ENCODE peak calls at places on chromosomes 11 and 22, in eight cellular contexts. G, F, Q, S, M, C, H and Y are unnamed samples.

GRCh38 chr22:50545522-50546325 is at the start of gene KLHDC7B:
- DNase-seq in G (no peak), F (no peak), Q (no peak), S (peak), M (no peak), C (no peak), H (no peak), Y (no peak)

GRCh38 chr22:22928666-22929380 is 41.2 kb downstream of the IGLL5 start:
- DNase-seq in G (no peak), F (no peak), Q (no peak), S (peak), M (peak), C (no peak), H (peak), Y (peak)

GRCh38 chr11:1011320-1011698 is 25.2 kb downstream of the MUC6 start:
- DNase-seq in G (no peak), F (peak), Q (no peak), S (no peak), M (no peak), C (no peak), H (no peak), Y (no peak)

GRCh38 chr11:60064115-60064514 is 7.7 kb downstream of the MS4A3 start:
- DNase-seq in G (no peak), F (no peak), Q (no peak), S (no peak), M (peak), C (no peak), H (no peak), Y (no peak)

GRCh38 chr11:73759520-73760065 is 1.3 kb downstream of the RAB6A start:
- DNase-seq in G (no peak), F (no peak), Q (no peak), S (peak), M (peak), C (peak), H (no peak), Y (peak)

GRCh38 chr22:43922123-43922522 is 1.5 kb upstream of the PNPLA3 start:
- DNase-seq in G (no peak), F (no peak), Q (no peak), S (no peak), M (no peak), C (no peak), H (no peak), Y (no peak)

GRCh38 chr11:833114-833791 is 501 bp downstream of the CD151 start:
- DNase-seq in G (peak), F (peak), Q (peak), S (no peak), M (no peak), C (peak), H (peak), Y (no peak)

GRCh38 chr22:43955883-43956286 is 643 bp downstream of the SAMM50 start:
- DNase-seq in G (no peak), F (no peak), Q (no peak), S (no peak), M (peak), C (no peak), H (no peak), Y (no peak)

GRCh38 chr11:109247071-109247470 is 174.9 kb upstream of the C11orf87 start:
- DNase-seq in G (no peak), F (no peak), Q (no peak), S (peak), M (no peak), C (no peak), H (peak), Y (peak)

GRCh38 chr11:88050247-88050646 is 125.0 kb downstream of the RAB38 start:
- DNase-seq in G (no peak), F (no peak), Q (no peak), S (no peak), M (no peak), C (no peak), H (peak), Y (peak)

GRCh38 chr11:3166268-3167142 is 1.4 kb upstream of the OSBPL5 start:
- DNase-seq in G (no peak), F (no peak), Q (peak), S (no peak), M (no peak), C (no peak), H (no peak), Y (no peak)

GRCh38 chr11:60912851-60913550 is 957 bp upstream of the TMEM109 start:
- DNase-seq in G (no peak), F (no peak), Q (no peak), S (no peak), M (no peak), C (no peak), H (no peak), Y (no peak)

GRCh38 chr11:128336203-128336602 is 251.2 kb downstream of the ETS1 start:
- DNase-seq in G (no peak), F (no peak), Q (no peak), S (peak), M (no peak), C (peak), H (no peak), Y (no peak)

GRCh38 chr11:10488581-10489443 is 33.7 kb downstream of the AMPD3 start:
- DNase-seq in G (no peak), F (no peak), Q (no peak), S (no peak), M (peak), C (no peak), H (peak), Y (peak)

GRCh38 chr11:77503006-77503405 is 29.1 kb upstream of the PAK1 start:
- DNase-seq in G (peak), F (no peak), Q (no peak), S (peak), M (no peak), C (no peak), H (no peak), Y (no peak)

GRCh38 chr11:69055598-69056516 is 7.1 kb downstream of the TPCN2 start:
- DNase-seq in G (no peak), F (no peak), Q (peak), S (no peak), M (peak), C (no peak), H (no peak), Y (no peak)

GRCh38 chr11:121494355-121495099 is 41.8 kb upstream of the SORL1-AS1 start:
- DNase-seq in G (no peak), F (no peak), Q (no peak), S (no peak), M (peak), C (no peak), H (no peak), Y (no peak)

GRCh38 chr11:119320593-119321524 is 3.9 kb upstream of the MCAM start:
- DNase-seq in G (peak), F (no peak), Q (peak), S (peak), M (peak), C (peak), H (peak), Y (no peak)

GRCh38 chr11:133800666-133801065 is 44.6 kb downstream of the SPATA19 start:
- DNase-seq in G (no peak), F (no peak), Q (no peak), S (no peak), M (no peak), C (no peak), H (no peak), Y (no peak)
- H3K27ac ChIP-seq in G (no peak), F (no peak), Q (no peak), S (no peak), M (no peak), C (no peak), H (no peak), Y (no peak)

DNA sequence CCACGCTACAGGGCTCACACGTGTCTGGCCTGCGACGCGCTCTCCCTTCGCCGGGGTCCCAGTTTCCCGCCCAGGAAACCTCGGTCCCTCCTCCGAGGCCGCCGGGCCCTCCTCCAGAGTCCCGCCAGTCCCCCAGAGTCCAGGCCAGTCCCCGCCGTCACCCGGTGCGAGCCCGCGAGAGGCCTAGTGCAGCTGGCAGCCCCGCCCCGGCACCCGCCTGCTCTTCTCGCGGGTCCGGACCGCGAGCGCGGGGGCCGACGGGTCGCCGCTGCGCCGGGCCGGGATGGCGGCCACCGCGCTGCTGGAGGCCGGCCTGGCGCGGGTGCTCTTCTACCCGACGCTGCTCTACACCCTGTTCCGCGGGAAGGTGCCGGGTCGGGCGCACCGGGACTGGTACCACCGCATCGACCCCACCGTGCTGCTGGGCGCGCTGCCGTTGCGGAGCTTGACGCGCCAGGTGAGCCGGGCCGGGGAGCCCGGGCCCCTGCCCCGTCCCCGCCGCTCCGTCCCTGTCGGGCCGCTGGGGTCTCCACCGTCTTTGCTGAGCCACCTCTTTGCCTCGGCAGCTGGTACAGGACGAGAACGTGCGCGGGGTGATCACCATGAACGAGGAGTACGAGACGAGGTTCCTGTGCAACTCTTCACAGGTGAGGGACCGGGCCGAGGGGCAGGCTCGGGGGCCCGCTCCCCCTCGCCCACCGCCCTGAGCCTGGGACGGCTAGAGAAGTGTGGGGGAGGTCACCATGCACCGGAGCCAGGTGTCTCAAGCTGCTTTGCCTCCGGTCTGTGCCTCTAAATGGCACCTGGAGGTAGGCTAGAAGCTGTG is at the start of gene PTPMT1:
- DNase-seq in G (peak), F (peak), Q (peak), S (peak), M (peak), C (peak), H (peak), Y (peak)
- TF ChIP-seq CTCF in G (no peak), F (no peak), Q (no peak), S (no peak), M (no peak), C (no peak), H (no peak), Y (no peak)

GRCh38 chr11:133901999-133902398 is 54.8 kb downstream of the IGSF9B start:
- DNase-seq in G (no peak), F (no peak), Q (no peak), S (no peak), M (no peak), C (no peak), H (no peak), Y (no peak)
- H3K27ac ChIP-seq in G (no peak), F (no peak), Q (no peak), S (no peak), M (no peak), C (no peak), H (no peak), Y (no peak)

DNA sequence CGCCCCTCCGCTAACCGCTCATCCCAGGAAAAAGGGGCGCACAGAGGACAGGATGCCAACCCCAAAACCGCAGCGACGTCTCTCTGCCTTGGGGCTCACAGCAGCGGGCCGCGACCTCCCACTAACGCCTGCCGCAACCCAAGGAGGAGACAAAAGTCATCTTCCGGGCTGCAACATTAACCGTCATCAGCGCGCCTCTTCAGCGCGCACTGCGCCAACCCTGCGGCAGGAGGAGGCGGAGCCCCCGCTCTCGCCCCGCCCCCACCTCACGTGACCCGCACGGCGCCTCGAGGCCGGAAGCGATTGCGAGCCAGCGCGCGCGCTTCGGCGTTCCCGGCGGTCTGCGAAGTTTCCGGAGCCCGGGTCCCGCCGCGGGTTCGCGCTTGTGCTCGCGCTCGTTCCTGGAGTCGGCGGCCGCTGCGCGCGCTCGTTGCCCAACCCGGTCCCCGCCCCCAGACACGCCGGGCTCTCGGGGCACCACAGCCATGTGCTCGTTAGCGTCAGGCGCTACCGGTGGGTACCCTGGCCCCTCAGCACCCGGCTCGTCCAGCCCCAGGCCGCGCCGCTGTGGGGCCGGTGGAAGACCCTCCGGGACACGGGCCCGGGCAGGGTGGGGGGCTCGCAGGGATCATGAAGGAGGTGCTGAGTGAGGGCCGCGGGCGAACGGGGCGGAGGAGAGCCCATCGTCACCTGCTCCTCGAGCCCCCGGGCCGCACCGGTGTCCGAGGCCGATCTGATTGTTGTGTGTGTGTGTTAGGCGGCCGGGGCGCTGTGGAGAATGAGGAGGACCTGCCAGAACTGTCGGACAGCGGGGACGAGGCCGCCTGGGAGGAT is at the start of gene PRMT3:
- DNase-seq in G (peak), F (peak), Q (peak), S (peak), M (peak), C (peak), H (peak), Y (peak)
- TF ChIP-seq CTCF in G (no peak), F (no peak), Q (no peak), S (no peak), M (no peak), C (peak), H (no peak), Y (peak)

GRCh38 chr11:98732947-98733346 is 287.8 kb upstream of the CNTN5 start:
- DNase-seq in G (no peak), F (no peak), Q (no peak), S (no peak), M (no peak), C (no peak), H (no peak), Y (no peak)

GRCh38 chr11:98740335-98740734 is 280.4 kb upstream of the CNTN5 start:
- DNase-seq in G (no peak), F (no peak), Q (no peak), S (no peak), M (no peak), C (no peak), H (no peak), Y (no peak)

GRCh38 chr11:98729118-98729517 is 291.6 kb upstream of the CNTN5 start:
- DNase-seq in G (no peak), F (no peak), Q (no peak), S (no peak), M (no peak), C (no peak), H (no peak), Y (no peak)

GRCh38 chr11:98736813-98737212 is 283.9 kb upstream of the CNTN5 start:
- DNase-seq in G (no peak), F (no peak), Q (no peak), S (no peak), M (no peak), C (no peak), H (no peak), Y (no peak)

GRCh38 chr11:98734686-98735085 is 286.1 kb upstream of the CNTN5 start:
- DNase-seq in G (no peak), F (no peak), Q (no peak), S (no peak), M (no peak), C (no peak), H (no peak), Y (no peak)
- H3K27ac ChIP-seq in G (no peak), F (no peak), Q (no peak), S (no peak), M (no peak), C (no peak), H (no peak), Y (no peak)

GRCh38 chr22:37571258-37571991 is 8.5 kb downstream of the LGALS2 start:
- DNase-seq in G (no peak), F (peak), Q (no peak), S (peak), M (no peak), C (peak), H (peak), Y (no peak)
- TF ChIP-seq CTCF in G (peak), F (no peak), Q (no peak), S (peak), M (no peak), C (no peak), H (no peak), Y (peak)

DNA sequence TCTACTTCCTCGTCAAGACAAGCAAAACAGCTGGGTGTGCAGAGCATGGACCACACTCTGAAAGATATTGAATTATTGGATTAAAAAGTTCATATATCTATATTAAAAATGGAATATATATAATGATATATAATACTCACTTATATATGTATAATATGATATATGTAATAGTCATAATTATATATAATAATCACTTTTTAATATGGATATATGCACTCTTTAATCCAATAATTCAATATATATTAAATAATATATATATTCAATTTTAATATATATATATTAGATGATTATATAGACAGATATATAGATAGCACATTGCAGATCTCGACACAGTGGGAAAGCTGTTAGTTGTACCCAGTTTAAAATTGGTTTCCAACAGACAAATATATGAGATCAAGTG is 182.1 kb upstream of the CARD18 start:
- DNase-seq in G (no peak), F (no peak), Q (no peak), S (no peak), M (no peak), C (no peak), H (no peak), Y (no peak)
- H3K27ac ChIP-seq in G (no peak), F (no peak), Q (no peak), S (no peak), M (no peak), C (no peak), H (no peak), Y (no peak)

DNA sequence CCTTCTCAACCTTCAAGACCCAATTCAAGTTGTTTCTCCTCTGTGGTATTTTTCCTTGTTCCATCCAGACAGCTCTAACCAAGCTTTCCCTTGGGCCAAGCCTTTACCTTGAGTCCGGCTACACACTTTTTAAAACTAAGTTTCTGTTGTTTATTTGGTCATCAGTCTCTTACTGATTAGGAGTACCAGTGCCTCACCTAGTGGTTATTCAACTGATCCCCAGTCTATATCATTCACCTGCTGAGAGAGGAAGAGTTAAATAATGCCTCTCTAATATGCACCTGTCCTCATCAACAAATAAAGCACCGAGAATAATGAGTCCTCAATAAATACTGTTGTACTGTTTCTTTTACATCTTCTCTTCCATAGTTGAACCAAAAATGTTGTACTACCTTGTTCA is 160.8 kb downstream of the MSANTD4 start:
- DNase-seq in G (peak), F (no peak), Q (no peak), S (peak), M (no peak), C (no peak), H (no peak), Y (no peak)
- TF ChIP-seq CTCF in G (peak), F (no peak), Q (no peak), S (peak), M (no peak), C (peak), H (no peak), Y (no peak)

DNA sequence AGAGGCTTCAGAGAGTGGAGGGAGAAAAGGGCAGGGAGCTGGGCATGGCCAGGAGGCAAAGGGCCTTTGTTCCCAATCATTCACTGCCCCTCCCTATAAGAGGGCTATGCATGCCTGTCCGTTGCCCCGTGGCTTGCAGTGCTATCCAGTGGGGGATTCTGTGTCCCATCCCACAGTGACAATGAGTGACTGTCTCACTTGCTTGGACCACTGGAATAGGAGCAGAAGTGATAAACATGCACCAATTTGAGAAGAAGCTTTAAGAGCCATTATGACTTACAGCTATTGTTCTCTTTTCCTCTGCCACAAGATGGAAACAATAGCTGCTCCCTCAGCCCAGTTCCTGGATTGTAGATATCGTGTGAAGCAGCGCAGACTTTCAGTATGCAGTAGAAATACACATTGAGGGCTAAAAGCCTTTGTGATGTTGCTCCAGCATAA is 39.5 kb downstream of the GALNT18 start:
- DNase-seq in G (no peak), F (no peak), Q (no peak), S (no peak), M (no peak), C (no peak), H (no peak), Y (no peak)
- H3K27ac ChIP-seq in G (no peak), F (no peak), Q (no peak), S (no peak), M (no peak), C (peak), H (no peak), Y (no peak)